ENCODE peak calls at places on chromosomes 13 and 19, in four cellular contexts. P, W, E and A are unnamed samples.

GRCh38 chr13:113646921-113647340 is 11.1 kb downstream of the ATP4B start:
- DNase-seq in W (no peak), P (no peak), E (no peak), A (peak)

GRCh38 chr13:114089751-114090400 is 42.5 kb downstream of the RASA3 start:
- DNase-seq in E (no peak), W (no peak), P (no peak), A (peak)

GRCh38 chr13:46761866-46762265 is 35.1 kb downstream of the ESD start:
- DNase-seq in W (no peak), E (no peak), P (no peak), A (no peak)

GRCh38 chr13:100530645-100531044 is 57.9 kb downstream of the GGACT start:
- DNase-seq in P (peak), E (no peak), W (no peak), A (no peak)

GRCh38 chr19:1001538-1002166 is 1.4 kb downstream of the GRIN3B start:
- DNase-seq in W (peak), E (no peak), P (no peak), A (peak)

GRCh38 chr13:25732146-25732865 is 319.5 kb downstream of the SHISA2 start:
- DNase-seq in W (no peak), P (no peak), E (no peak), A (no peak)

GRCh38 chr13:50732712-50733111 is 110.8 kb downstream of the DLEU7 start:
- DNase-seq in P (no peak), W (no peak), E (no peak), A (no peak)

GRCh38 chr13:71602327-71602726 is 264.7 kb downstream of the DACH1 start:
- DNase-seq in E (no peak), W (no peak), P (no peak), A (no peak)

GRCh38 chr13:70189981-70190380 is 81.7 kb upstream of the KLHL1 start:
- DNase-seq in W (no peak), E (no peak), P (no peak), A (no peak)

GRCh38 chr19:31350693-31351211 is 1.5 kb upstream of the TSHZ3 start:
- DNase-seq in E (no peak), W (peak), P (no peak), A (peak)

GRCh38 chr19:31070126-31070525 is 279.1 kb downstream of the TSHZ3 start:
- DNase-seq in W (no peak), P (no peak), E (no peak), A (no peak)

GRCh38 chr19:6740589-6741348 is 1.3 kb downstream of the TRIP10 start:
- DNase-seq in W (peak), P (no peak), E (no peak), A (peak)

GRCh38 chr19:34172661-34173144 is 399 bp downstream of the LSM14A start:
- DNase-seq in E (no peak), P (no peak), W (peak), A (no peak)

GRCh38 chr19:2586196-2586595 is 110.3 kb downstream of the GADD45B start:
- DNase-seq in E (no peak), P (no peak), W (no peak), A (no peak)

GRCh38 chr19:11552666-11553372 is 6.2 kb downstream of the ELOF1 start:
- DNase-seq in P (no peak), E (no peak), W (no peak), A (no peak)

GRCh38 chr13:32037471-32037870 is 5.9 kb downstream of the FRY start:
- DNase-seq in W (no peak), E (no peak), P (no peak), A (no peak)

GRCh38 chr13:112895521-112896465 is 73.2 kb upstream of the MCF2L start:
- DNase-seq in E (no peak), P (no peak), W (no peak), A (no peak)

GRCh38 chr19:46660008-46660517 is 919 bp downstream of the DACT3 start:
- DNase-seq in E (no peak), W (peak), P (no peak), A (peak)

GRCh38 chr19:48635263-48635965 is 1.8 kb downstream of the DBP start:
- DNase-seq in P (no peak), W (peak), E (no peak), A (peak)

GRCh38 chr19:47232422-47233211 is 1.6 kb upstream of the BBC3 start:
- DNase-seq in E (no peak), P (no peak), W (no peak), A (no peak)

GRCh38 chr19:48695743-48696352 is at the start of gene FUT2:
- DNase-seq in W (no peak), P (no peak), E (no peak), A (peak)

GRCh38 chr19:53772943-53773342 is 51.2 kb downstream of the NLRP12 start:
- DNase-seq in W (peak), E (no peak), P (peak), A (peak)

GRCh38 chr13:109100705-109101104 is 471.3 kb downstream of the MYO16 start:
- DNase-seq in W (no peak), E (no peak), P (no peak), A (no peak)

GRCh38 chr19:35773020-35773809 is 2.1 kb upstream of the ARHGAP33 start:
- DNase-seq in E (no peak), W (no peak), P (no peak), A (no peak)

DNA sequence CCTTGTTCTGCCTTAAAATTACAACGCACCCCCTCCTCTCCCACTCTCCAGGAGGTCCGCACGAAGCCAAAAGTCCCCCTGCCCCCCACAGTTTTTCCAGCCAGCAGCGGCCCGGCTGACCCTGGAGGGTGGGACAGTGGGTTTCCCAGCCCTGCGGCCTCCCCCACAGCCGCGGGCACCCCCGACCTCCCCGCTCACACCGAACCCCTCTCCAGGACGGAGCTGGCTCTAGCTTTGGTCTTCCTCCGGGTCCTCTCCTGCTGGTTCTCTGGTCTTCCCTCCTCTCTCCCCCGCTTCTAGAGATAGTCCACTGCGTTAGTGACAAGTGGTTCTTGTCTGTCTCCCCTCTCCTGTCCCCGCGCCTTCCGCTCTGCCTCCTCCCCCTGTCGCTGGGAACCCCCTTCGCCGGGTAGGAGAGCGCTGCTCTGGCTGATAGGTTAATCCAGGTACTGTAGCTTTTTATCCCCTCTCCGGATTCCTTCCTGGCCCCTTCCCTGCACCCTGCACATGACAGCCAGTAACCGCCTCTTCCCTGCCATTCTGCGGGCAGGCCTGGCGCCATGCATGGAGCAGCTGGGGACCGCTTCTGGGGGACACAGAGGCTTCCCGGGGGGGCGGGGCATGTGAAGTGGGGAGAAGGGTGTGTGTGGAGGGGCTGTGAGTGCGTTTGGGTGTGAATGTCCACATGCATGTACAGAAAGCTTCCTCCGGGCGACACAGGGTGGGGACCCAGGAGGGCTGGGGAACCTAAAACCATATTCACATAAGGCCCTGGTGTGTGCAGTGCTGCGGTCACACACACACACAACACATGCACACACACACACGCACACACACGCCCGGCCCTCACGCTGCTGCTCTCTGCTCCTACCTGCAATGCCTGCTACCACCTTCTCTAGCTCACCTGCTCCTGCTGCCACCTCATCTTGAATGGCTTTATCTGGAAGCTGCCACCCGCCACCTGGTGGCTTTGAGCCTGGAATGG is 17.2 kb downstream of the PRR36 start:
- DNase-seq in E (no peak), W (no peak), P (no peak), A (no peak)
- TF ChIP-seq ATF3 in E (no peak), W (no peak), P (no peak), A (no peak)

GRCh38 chr13:21668665-21669599 is 1.9 kb upstream of the FGF9 start:
- DNase-seq in W (no peak), P (no peak), E (no peak), A (peak)
- TF ChIP-seq TCF7 in W (no peak), P (no peak), E (no peak), A (no peak)

GRCh38 chr13:111584101-111584500 is 263.7 kb downstream of the TEX29 start:
- DNase-seq in P (no peak), E (no peak), W (peak), A (no peak)
- TF ChIP-seq ATF3 in P (no peak), E (no peak), W (no peak), A (no peak)

GRCh38 chr13:61170791-61171330 is 244.8 kb downstream of the PCDH20 start:
- DNase-seq in P (no peak), E (no peak), W (no peak), A (no peak)
- TF ChIP-seq TCF7 in P (no peak), E (no peak), W (no peak), A (no peak)

DNA sequence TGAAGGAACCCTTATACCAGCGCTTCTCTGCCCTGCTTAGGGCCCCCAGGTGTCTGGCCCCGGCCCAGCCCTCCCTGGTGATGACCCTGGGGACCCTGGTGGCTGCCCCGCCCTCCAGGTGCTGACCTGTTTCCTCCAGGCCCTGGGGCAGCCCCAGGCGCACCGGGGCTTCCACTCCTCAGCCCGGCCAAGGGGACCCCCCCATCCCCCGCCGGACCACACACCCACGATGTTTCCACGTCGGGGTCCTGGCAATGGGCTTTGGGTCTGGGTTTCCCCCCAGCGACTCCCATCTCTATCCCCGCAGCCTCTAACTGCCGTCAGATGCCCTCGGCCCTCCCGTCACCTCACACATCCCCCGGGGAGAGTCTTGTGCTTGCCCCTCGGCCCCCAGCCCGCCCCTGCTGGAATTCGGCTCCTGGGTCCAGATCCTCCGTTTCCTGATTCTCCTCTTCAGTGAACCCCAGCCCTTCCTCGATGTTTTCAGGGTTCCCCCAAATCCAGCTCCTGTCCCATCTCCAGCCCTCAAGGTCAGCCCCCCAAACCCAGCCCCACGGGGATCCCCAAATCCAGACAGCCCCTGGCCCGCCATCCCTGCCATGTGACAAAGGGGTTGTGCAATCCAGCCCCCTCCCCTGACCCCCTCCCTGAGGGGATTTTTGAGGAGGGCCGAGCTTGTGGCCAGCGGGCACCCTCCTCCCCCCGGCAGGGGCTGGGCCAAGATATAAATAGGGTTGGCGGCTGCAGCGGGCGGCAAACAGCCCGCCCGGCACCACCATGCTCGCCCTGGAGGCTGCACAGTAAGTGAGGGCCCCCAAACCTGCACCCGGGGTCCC is at the start of gene SPIB:
- DNase-seq in E (no peak), W (no peak), P (no peak), A (no peak)
- TF ChIP-seq ATF3 in E (no peak), W (no peak), P (no peak), A (no peak)